ENCODE peak calls at places on chromosomes 5 and 9, in six cellular contexts. I is PC-3, G is keratinocyte, T is H9, A is GM23248, S is OCI-LY7. R is an unnamed sample.
A peak's percentile ranks its signal among the peaks of the same experiment; 100 is the strongest.

GRCh38 chr9:92638621-92639101 is 31.3 kb downstream of the IPPK start:
- DNase-seq in I (no peak), G (no peak), T (no peak), A (peak; percentile 41), S (no peak), R (no peak)

GRCh38 chr9:88988796-88989641 is 2.2 kb upstream of the S1PR3 start:
- DNase-seq in I (no peak), G (no peak), T (no peak), A (peak; percentile 79), S (peak; percentile 21), R (no peak)

GRCh38 chr9:20319241-20319640 is 303.1 kb downstream of the MLLT3 start:
- DNase-seq in I (no peak), G (no peak), T (no peak), A (no peak), S (no peak), R (no peak)

GRCh38 chr5:177595991-177596774 is 3.7 kb upstream of the B4GALT7 start:
- DNase-seq in I (no peak), G (no peak), T (no peak), A (peak; percentile 30), S (no peak), R (no peak)

GRCh38 chr5:65062684-65063083 is 294.0 kb downstream of the CWC27 start:
- DNase-seq in I (peak; percentile 70), G (no peak), T (no peak), A (peak; percentile 99), S (no peak), R (no peak)

GRCh38 chr5:62720036-62720441 is 141.4 kb downstream of the LRRC70 start:
- DNase-seq in I (peak; percentile 41), G (no peak), T (peak; percentile 76), A (peak; percentile 55), S (peak; percentile 24), R (peak; percentile 31)

GRCh38 chr5:143886621-143887301 is 74.8 kb downstream of the HMHB1 start:
- DNase-seq in I (no peak), G (no peak), T (no peak), A (peak; percentile 57), S (no peak), R (no peak)

GRCh38 chr5:6849569-6849968 is 136.3 kb downstream of the TENT4A start:
- DNase-seq in I (no peak), G (no peak), T (no peak), A (peak; percentile 32), S (no peak), R (no peak)

GRCh38 chr5:4023701-4024100 is 428.1 kb downstream of the IRX1 start:
- DNase-seq in I (no peak), G (no peak), T (no peak), A (no peak), S (no peak), R (no peak)

GRCh38 chr5:58825899-58826298 is 243.0 kb downstream of the RAB3C start:
- DNase-seq in I (no peak), G (no peak), T (no peak), A (no peak), S (no peak), R (no peak)

GRCh38 chr9:120730661-120731514 is 16.6 kb upstream of the MEGF9 start:
- DNase-seq in I (peak; percentile 95), G (peak; percentile 59), T (no peak), A (peak; percentile 92), S (peak; percentile 53), R (no peak)

GRCh38 chr5:177997319-177997670 is 1.3 kb upstream of the PROP1 start:
- DNase-seq in I (peak; percentile 38), G (no peak), T (no peak), A (peak; percentile 36), S (no peak), R (no peak)

GRCh38 chr9:112439171-112439570 is 47.5 kb upstream of the KIAA1958 start:
- DNase-seq in I (no peak), G (no peak), T (no peak), A (no peak), S (no peak), R (no peak)

GRCh38 chr5:150297934-150298595 is 4.6 kb downstream of the ARSI start:
- DNase-seq in I (no peak), G (no peak), T (no peak), A (no peak), S (no peak), R (no peak)

GRCh38 chr9:129069128-129069824 is 11.6 kb upstream of the DOLPP1 start:
- DNase-seq in I (no peak), G (no peak), T (no peak), A (no peak), S (no peak), R (no peak)

GRCh38 chr9:136189394-136190236 is 15.3 kb downstream of the LHX3 start:
- DNase-seq in I (no peak), G (no peak), T (no peak), A (no peak), S (no peak), R (no peak)

GRCh38 chr9:25678147-25678666 is at the start of gene TUSC1:
- DNase-seq in I (peak; percentile 72), G (no peak), T (peak; percentile 50), A (peak; percentile 94), S (no peak), R (no peak)

GRCh38 chr5:133662578-133662977 is 50.2 kb upstream of the FSTL4 start:
- DNase-seq in I (peak; percentile 85), G (no peak), T (no peak), A (no peak), S (no peak), R (no peak)

GRCh38 chr9:137720571-137721110 is 101.8 kb downstream of the EHMT1 start:
- DNase-seq in I (no peak), G (peak; percentile 68), T (no peak), A (peak; percentile 9), S (no peak), R (no peak)

GRCh38 chr9:91055845-91056244 is 254.2 kb downstream of the SYK start:
- DNase-seq in I (no peak), G (no peak), T (no peak), A (no peak), S (no peak), R (no peak)

GRCh38 chr9:76717176-76717575 is 47.1 kb upstream of the PCA3 start:
- DNase-seq in I (no peak), G (no peak), T (no peak), A (no peak), S (no peak), R (no peak)

GRCh38 chr9:89774971-89775370 is 170.2 kb downstream of the GADD45G start:
- DNase-seq in I (no peak), G (no peak), T (no peak), A (no peak), S (no peak), R (no peak)

GRCh38 chr9:3200331-3200774 is 325.4 kb downstream of the RFX3 start:
- DNase-seq in I (peak; percentile 21), G (no peak), T (no peak), A (peak; percentile 90), S (no peak), R (no peak)

GRCh38 chr5:175321927-175322532 is 122.0 kb downstream of the DRD1 start:
- DNase-seq in I (peak; percentile 56), G (no peak), T (peak; percentile 69), A (peak; percentile 40), S (peak; percentile 58), R (peak; percentile 16)

GRCh38 chr5:88745093-88745696 is 137.8 kb downstream of the MEF2C start:
- DNase-seq in I (no peak), G (no peak), T (no peak), A (peak; percentile 18), S (no peak), R (no peak)

DNA sequence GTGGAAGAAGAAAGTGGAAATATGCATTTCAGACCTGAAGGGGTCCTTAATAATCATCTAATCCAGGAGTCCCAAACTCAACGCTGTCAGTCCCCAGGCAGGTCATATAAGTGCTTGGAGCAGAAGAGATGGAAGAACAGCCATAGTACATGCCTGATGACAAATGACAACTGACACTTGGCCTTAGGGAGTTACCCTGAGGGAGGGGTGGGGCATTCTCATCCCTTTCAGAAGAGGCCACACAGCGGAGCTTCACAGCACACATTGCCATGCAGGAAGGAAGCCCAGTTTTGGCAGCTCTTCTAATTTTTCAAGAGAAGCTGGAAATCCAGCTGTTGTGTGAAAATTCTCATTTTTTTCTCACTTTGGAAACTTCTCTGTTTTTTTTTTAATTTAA is 89.1 kb downstream of the ASTN2 start:
- DNase-seq in I (no peak), G (no peak), T (no peak), A (no peak), S (no peak), R (no peak)
- H3K4me2 ChIP-seq in I (no peak overlapping the region), G (no peak overlapping the region), T (no peak overlapping the region), A (no peak overlapping the region), S (no peak overlapping the region), R (no peak overlapping the region)

DNA sequence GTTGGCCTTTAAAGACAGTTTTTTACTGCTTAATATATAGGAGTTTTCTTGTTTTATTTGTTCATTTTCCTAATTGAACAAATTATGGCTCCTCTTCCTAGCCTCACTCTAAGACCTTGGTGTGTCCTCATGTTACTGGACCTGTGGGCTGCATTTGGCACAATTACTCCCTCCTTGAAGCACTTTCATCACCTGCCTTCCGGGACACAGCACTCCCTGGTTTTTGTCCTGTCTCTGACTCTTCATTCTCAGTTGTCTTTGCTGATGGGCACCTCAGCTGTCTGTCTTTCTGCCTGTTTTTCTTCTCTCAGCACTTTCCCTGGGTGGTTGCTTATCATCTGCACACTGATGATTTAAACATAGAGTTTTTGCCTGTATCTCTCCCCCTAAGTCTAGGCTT is 13.6 kb downstream of the GTF3C4 start:
- DNase-seq in I (no peak), G (no peak), T (no peak), A (no peak), S (no peak), R (no peak)
- H3K79me2 ChIP-seq in I (peaks cover 62% of the 10 kb centered on the region), G (peaks cover 46% of the 10 kb centered on the region), T (peaks cover 7% of the 10 kb centered on the region), A (peaks cover 79% of the 10 kb centered on the region), S (peaks cover 50% of the 10 kb centered on the region), R (peaks cover 96% of the 10 kb centered on the region)

DNA sequence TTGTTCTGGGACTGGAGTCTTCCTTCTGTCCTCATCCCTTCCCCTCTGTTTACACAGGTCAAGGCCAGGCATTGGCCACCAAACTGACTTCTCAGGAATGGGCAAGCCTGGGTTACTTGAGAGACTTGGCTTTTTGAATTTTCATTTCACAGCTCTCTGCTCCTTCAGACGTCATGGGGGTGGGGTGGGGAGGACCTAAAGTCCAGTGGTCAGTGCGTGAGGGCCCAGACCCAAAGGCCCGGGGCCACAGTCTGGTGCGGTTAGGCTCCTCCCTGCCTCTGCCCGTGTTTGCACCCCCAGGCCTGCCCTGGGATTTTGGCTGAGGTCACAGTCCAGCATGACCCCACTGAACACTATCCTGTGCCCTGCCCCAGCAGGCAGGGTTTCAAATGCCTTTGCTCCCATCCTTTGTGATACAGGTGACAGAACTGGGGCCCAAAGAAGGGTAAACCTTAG is 4.1 kb upstream of the CXXC5 start:
- DNase-seq in I (no peak), G (no peak), T (no peak), A (no peak), S (no peak), R (no peak)
- H3K4me2 ChIP-seq in I (no peak overlapping the region), G (no peak overlapping the region), T (no peak overlapping the region), A (no peak overlapping the region), S (no peak overlapping the region), R (peak overlapping the region; percentile 64)

DNA sequence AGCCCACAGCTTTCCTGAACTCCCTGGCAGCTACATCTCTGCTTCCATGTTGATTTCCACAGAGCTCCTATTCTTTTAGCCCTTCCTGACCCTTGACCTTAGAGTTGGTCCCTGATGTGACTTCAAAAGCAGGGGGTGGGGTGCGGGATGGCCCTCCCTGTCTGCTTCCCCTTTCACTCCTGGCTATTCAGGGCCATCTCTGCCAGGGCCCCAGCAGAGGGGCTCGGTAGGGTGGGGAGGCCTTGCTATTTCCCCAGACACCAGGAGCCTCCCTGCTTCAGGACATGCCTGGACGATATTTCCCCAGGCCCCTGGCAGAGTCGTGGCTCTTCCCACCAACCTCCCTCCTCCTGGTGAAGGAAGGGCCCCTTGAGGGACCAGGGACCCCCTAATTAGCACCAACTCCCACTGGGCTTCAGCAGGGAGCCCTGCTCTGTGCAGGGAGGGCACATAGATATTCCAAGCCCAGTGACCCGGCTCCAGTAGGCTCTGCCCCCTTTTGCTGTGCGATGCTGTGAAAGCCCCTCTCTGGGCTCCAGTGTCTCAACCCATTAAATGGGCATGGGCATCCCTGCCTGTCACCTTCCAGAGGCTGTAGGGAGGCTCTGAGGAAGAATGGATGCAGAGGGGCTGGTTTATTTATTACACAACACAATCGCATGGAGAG is 17.3 kb downstream of the CORO2A start:
- DNase-seq in I (no peak), G (no peak), T (no peak), A (no peak), S (no peak), R (no peak)
- H3K79me2 ChIP-seq in I (no peaks in the 10 kb centered on the region), G (peaks cover 84% of the 10 kb centered on the region), T (peaks cover 1% of the 10 kb centered on the region), A (no peaks in the 10 kb centered on the region), S (no peaks in the 10 kb centered on the region), R (no peaks in the 10 kb centered on the region)